ENCODE peak calls at places on chromosomes 13 and 19, in five cellular contexts. B, P, O, U and H are unnamed samples.
A peak's percentile ranks its signal among the peaks of the same experiment; 100 is the strongest.

GRCh38 chr13:103133551-103133950 is 67.3 kb upstream of the SLC10A2 start:
- DNase-seq in B (no peak), O (no peak), P (no peak), U (no peak), H (no peak)

GRCh38 chr19:19087676-19088075 is 23.9 kb downstream of the SLC25A42 start:
- DNase-seq in U (no peak), B (no peak), O (no peak), P (no peak), H (no peak)

GRCh38 chr19:29525901-29526729 is at the start of gene VSTM2B:
- DNase-seq in B (no peak), U (no peak), P (peak; percentile 26), O (no peak), H (no peak)

GRCh38 chr19:1648926-1649541 is 3.4 kb downstream of the TCF3 start:
- DNase-seq in O (no peak), P (no peak), B (no peak), U (no peak), H (no peak)

GRCh38 chr19:46753420-46754155 is 7.3 kb upstream of the STRN4 start:
- DNase-seq in B (peak; percentile 41), O (no peak), P (no peak), U (no peak), H (no peak)

GRCh38 chr19:1942078-1942933 is 1.3 kb downstream of the CSNK1G2 start:
- DNase-seq in B (peak; percentile 81), P (peak; percentile 83), U (peak; percentile 38), O (peak; percentile 66), H (no peak)

GRCh38 chr13:46116653-46117502 is 12.0 kb upstream of the CPB2 start:
- DNase-seq in B (no peak), U (no peak), P (no peak), O (no peak), H (no peak)

GRCh38 chr13:45219938-45220375 is 19.1 kb upstream of the KCTD4 start:
- DNase-seq in B (peak; percentile 86), P (no peak), U (no peak), O (no peak), H (no peak)

GRCh38 chr13:30493670-30494381 is 28.1 kb upstream of the HMGB1 start:
- DNase-seq in O (no peak), P (no peak), U (no peak), B (no peak), H (no peak)

GRCh38 chr13:97976551-97977375 is 23.3 kb downstream of the IPO5 start:
- DNase-seq in B (no peak), U (no peak), P (peak; percentile 94), O (no peak), H (no peak)

GRCh38 chr19:41958367-41959055 is 610 bp downstream of the RABAC1 start:
- DNase-seq in P (peak; percentile 84), O (peak; percentile 82), B (peak; percentile 85), U (peak; percentile 73), H (peak; percentile 10)

GRCh38 chr19:11196406-11197287 is 698 bp downstream of the KANK2 start:
- DNase-seq in P (peak; percentile 71), B (peak; percentile 46), O (peak; percentile 67), U (no peak), H (no peak)

GRCh38 chr19:11194657-11195056 is 2.7 kb downstream of the KANK2 start:
- DNase-seq in P (no peak), U (no peak), B (no peak), O (no peak), H (no peak)

GRCh38 chr19:11195681-11196080 is 1.7 kb downstream of the KANK2 start:
- DNase-seq in U (no peak), P (no peak), O (no peak), B (no peak), H (no peak)

GRCh38 chr19:11194173-11194572 is 3.2 kb downstream of the KANK2 start:
- DNase-seq in P (no peak), U (no peak), O (no peak), B (no peak), H (no peak)

GRCh38 chr19:11195169-11195568 is 2.2 kb downstream of the KANK2 start:
- DNase-seq in B (no peak), P (peak; percentile 66), U (no peak), O (no peak), H (no peak)
- H3K27ac ChIP-seq in B (no peak overlapping the region), P (peak overlapping the region; percentile 58), U (peak overlapping the region; percentile 96), O (peak overlapping the region; percentile 98), H (peak overlapping the region; percentile 48)

GRCh38 chr13:41008349-41008980 is 10.7 kb downstream of the ELF1 start:
- DNase-seq in U (no peak), O (no peak), B (no peak), P (no peak), H (no peak)
- H3K27ac ChIP-seq in U (no peak overlapping the region), O (no peak overlapping the region), B (no peak overlapping the region), P (no peak overlapping the region), H (no peak overlapping the region)

DNA sequence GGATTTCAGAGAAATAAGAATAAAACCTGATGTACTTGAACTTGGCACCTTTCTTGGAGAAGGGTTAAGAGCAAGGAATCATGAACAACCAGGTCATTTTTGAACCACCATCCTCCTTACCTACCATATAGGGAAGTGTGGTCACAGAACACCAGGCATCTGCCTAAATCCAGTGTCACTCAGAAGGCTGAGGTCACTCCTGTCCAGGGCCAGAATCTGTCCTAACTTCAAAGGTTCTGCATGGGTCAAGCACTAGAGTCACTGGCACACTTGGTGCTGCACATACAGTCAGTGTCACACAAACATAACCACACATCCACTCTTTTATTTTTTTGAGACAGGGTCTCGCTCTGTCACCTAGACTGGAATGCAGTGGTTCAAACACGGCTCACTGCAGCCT is 1.6 kb downstream of the ZNF565 start:
- DNase-seq in O (no peak), B (no peak), P (no peak), U (no peak), H (no peak)
- H3K27ac ChIP-seq in O (no peak overlapping the region), B (no peak overlapping the region), P (no peak overlapping the region), U (peak overlapping the region; percentile 93), H (no peak overlapping the region)

DNA sequence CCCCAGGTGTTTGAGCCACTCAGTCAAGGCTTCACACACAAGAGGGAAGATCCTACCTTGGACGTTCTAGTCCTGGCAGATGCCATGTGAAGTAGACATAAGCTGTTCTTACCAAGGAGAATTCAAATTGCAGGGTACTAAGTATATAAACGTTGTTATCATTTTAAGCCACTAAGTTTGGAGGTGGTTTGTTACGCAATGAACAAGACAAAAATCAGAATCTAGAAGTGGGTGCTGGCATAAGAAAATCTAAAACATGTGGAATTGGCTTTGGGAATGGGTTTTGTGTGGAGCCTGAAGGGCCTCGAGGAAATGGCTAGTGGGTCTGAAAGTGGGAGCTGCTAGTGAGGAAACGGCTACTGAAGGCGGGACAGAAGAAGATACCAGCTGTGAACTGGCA is 83.9 kb downstream of the TBC1D4 start:
- DNase-seq in B (no peak), P (no peak), U (no peak), O (no peak), H (no peak)
- H3K27ac ChIP-seq in B (no peak overlapping the region), P (peak overlapping the region; percentile 48), U (no peak overlapping the region), O (no peak overlapping the region), H (no peak overlapping the region)

DNA sequence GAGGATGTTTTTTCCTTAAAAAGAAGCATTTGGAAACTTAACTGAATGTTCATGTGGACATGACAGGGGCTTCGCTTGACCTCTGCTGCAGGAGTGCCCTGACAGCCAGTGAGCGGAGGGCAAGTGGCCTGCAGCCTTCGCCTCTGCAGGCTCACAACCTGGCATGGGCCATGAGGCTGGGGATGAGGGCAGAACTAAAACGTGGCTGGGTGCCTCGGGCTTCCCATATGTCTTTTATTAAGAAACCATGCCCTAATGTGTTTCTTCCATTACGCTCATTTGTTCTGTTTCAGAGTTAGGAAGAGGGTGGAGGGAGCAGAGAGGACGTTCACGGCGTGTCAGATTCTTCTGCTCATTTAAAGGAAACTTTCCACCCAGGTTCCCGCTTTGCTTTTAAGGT is 2.9 kb downstream of the ARHGEF7 start:
- DNase-seq in B (no peak), O (no peak), U (no peak), P (peak; percentile 33), H (no peak)
- H3K27ac ChIP-seq in B (no peak overlapping the region), O (peak overlapping the region; percentile 81), U (peak overlapping the region; percentile 89), P (peak overlapping the region; percentile 53), H (no peak overlapping the region)

DNA sequence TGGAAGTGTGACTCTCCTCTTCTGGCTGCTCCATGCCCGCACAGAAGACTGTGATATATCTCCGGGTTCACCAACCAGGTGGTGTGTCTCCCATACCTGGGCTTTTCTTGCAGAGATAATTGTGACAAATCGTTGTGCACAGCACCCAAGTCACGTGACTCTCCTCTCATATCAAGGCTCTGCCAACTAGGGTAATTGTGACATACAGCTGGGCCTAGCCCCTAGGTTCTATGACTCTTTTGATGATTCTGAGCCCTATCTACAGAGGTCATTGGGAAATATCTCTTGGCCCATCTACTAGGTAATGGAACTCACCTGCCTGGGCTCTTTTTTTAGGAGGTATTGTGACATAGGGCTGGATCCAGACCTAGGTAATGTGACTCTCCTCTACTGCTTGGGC is 89.8 kb downstream of the ZNF429 start:
- DNase-seq in B (no peak), U (no peak), O (no peak), P (no peak), H (no peak)
- H3K27ac ChIP-seq in B (no peak overlapping the region), U (no peak overlapping the region), O (no peak overlapping the region), P (peak overlapping the region; percentile 65), H (no peak overlapping the region)

GRCh38 chr19:6891761-6892385 is 4.5 kb downstream of the ADGRE1 start:
- DNase-seq in O (no peak), B (no peak), U (no peak), P (no peak), H (no peak)
- H3K27ac ChIP-seq in O (no peak overlapping the region), B (no peak overlapping the region), U (no peak overlapping the region), P (no peak overlapping the region), H (no peak overlapping the region)

GRCh38 chr19:57320180-57321084 is at the start of gene ZNF543:
- DNase-seq in U (peak; percentile 82), P (peak; percentile 98), O (peak; percentile 92), B (peak; percentile 96), H (peak; percentile 93)

GRCh38 chr19:57321746-57322145 is 1.5 kb downstream of the ZNF543 start:
- DNase-seq in P (no peak), B (no peak), O (no peak), U (no peak), H (no peak)

GRCh38 chr19:57319869-57320179 is 448 bp upstream of the ZNF543 start:
- DNase-seq in B (no peak), O (no peak), U (no peak), P (no peak), H (no peak)

GRCh38 chr19:57317503-57317902 is 2.8 kb upstream of the ZNF543 start:
- DNase-seq in B (no peak), O (no peak), U (no peak), P (peak; percentile 71), H (no peak)

GRCh38 chr19:57321164-57321563 is 892 bp downstream of the ZNF543 start:
- DNase-seq in O (no peak), P (no peak), B (no peak), U (no peak), H (no peak)
- H3K27ac ChIP-seq in O (peak overlapping the region; percentile 83), P (peak overlapping the region; percentile 92), B (no peak overlapping the region), U (peak overlapping the region; percentile 88), H (no peak overlapping the region)

GRCh38 chr19:45564131-45564780 is 20.3 kb downstream of the OPA3 start:
- DNase-seq in O (no peak), P (no peak), U (no peak), B (no peak), H (no peak)
- H3K27ac ChIP-seq in O (no peak overlapping the region), P (no peak overlapping the region), U (no peak overlapping the region), B (no peak overlapping the region), H (no peak overlapping the region)